ENCODE peak calls at places on chromosomes 6 and 20, in ten cellular contexts. V, B, D, N, W, H, L, U, P and Q are unnamed samples.

GRCh38 chr20:35978041-35978513 is 9.7 kb downstream of the CNBD2 start:
- DNase-seq in V (no peak), B (no peak), W (no peak), D (no peak), U (no peak), L (no peak), H (peak), P (no peak), N (peak), Q (no peak)

GRCh38 chr20:57483287-57484050 is 41.5 kb downstream of the CTCFL start:
- DNase-seq in W (no peak), D (no peak), B (no peak), P (no peak), N (no peak), H (no peak), L (no peak), U (no peak), V (no peak), Q (peak)

GRCh38 chr6:88163576-88163975 is 2.6 kb downstream of the CNR1 start:
- DNase-seq in P (no peak), N (no peak), W (no peak), H (no peak), U (no peak), D (no peak), V (no peak), L (no peak), B (no peak), Q (no peak)

GRCh38 chr6:11645016-11645415 is 107.5 kb downstream of the TMEM170B start:
- DNase-seq in H (peak), L (no peak), B (no peak), U (no peak), N (peak), P (no peak), D (no peak), W (peak), V (no peak), Q (no peak)

GRCh38 chr20:48401359-48401758 is 426.4 kb downstream of the PREX1 start:
- DNase-seq in V (peak), N (no peak), L (no peak), P (no peak), D (no peak), W (no peak), H (no peak), U (no peak), B (no peak), Q (no peak)

GRCh38 chr20:54174452-54175175 is 828 bp upstream of the CYP24A1 start:
- DNase-seq in H (no peak), W (no peak), L (no peak), N (no peak), U (no peak), D (no peak), P (no peak), V (peak), B (no peak), Q (peak)

GRCh38 chr6:27275025-27275956 is 27.8 kb downstream of the PRSS16 start:
- DNase-seq in U (no peak), H (no peak), P (peak), W (no peak), L (peak), N (peak), B (no peak), V (no peak), D (no peak), Q (peak)

GRCh38 chr6:31875852-31876251 is 2.9 kb downstream of the SLC44A4 start:
- DNase-seq in B (no peak), D (no peak), L (no peak), V (peak), U (no peak), W (no peak), P (no peak), H (no peak), N (no peak), Q (no peak)

GRCh38 chr20:54113553-54113952 is 43.2 kb upstream of the BCAS1 start:
- DNase-seq in L (no peak), W (no peak), P (no peak), D (no peak), U (no peak), N (no peak), V (no peak), B (no peak), H (no peak), Q (no peak)

GRCh38 chr6:111356551-111356950 is 126.5 kb downstream of the REV3L start:
- DNase-seq in H (no peak), L (no peak), N (no peak), V (no peak), D (no peak), B (no peak), W (peak), U (no peak), P (no peak), Q (no peak)

GRCh38 chr20:25090492-25091429 is 8.8 kb upstream of the VSX1 start:
- DNase-seq in L (peak), N (no peak), H (no peak), D (peak), W (no peak), V (peak), B (peak), P (peak), U (no peak), Q (no peak)

GRCh38 chr6:95690328-95690727 is 113.0 kb downstream of the MANEA start:
- DNase-seq in B (no peak), D (no peak), P (no peak), U (no peak), N (peak), W (no peak), H (no peak), L (no peak), V (no peak), Q (no peak)

GRCh38 chr6:169225131-169225576 is 28.5 kb downstream of the THBS2 start:
- DNase-seq in D (no peak), U (no peak), W (no peak), N (no peak), L (no peak), H (no peak), V (peak), P (no peak), B (no peak), Q (no peak)

GRCh38 chr6:56986611-56987010 is 31.7 kb downstream of the BEND6 start:
- DNase-seq in W (no peak), N (no peak), L (no peak), P (no peak), D (no peak), U (no peak), V (no peak), B (no peak), H (no peak), Q (no peak)

GRCh38 chr20:50699688-50700087 is 8.3 kb upstream of the RIPOR3 start:
- DNase-seq in D (no peak), N (no peak), V (no peak), U (no peak), B (no peak), P (no peak), W (no peak), H (no peak), L (no peak), Q (no peak)

GRCh38 chr6:128327890-128328289 is 192.5 kb downstream of the PTPRK start:
- DNase-seq in H (peak), D (peak), N (peak), U (no peak), V (no peak), W (no peak), P (peak), L (no peak), B (peak), Q (peak)

GRCh38 chr6:9397981-9398559 is 962.7 kb upstream of the SLC35B3 start:
- DNase-seq in P (peak), L (no peak), U (no peak), V (peak), N (no peak), H (no peak), W (no peak), D (peak), B (no peak), Q (peak)

GRCh38 chr6:35024601-35025054 is 116.5 kb downstream of the TCP11 start:
- DNase-seq in N (peak), D (peak), W (peak), U (peak), V (peak), P (peak), L (no peak), B (no peak), H (peak), Q (peak)

GRCh38 chr6:125906158-125906998 is 50.2 kb upstream of the HINT3 start:
- DNase-seq in H (peak), P (no peak), D (no peak), L (no peak), B (peak), U (peak), V (peak), W (no peak), N (peak), Q (peak)

GRCh38 chr6:752438-752837 is 59.5 kb upstream of the EXOC2 start:
- DNase-seq in H (no peak), W (no peak), B (no peak), D (no peak), V (no peak), L (no peak), U (no peak), N (no peak), P (no peak), Q (no peak)

GRCh38 chr20:33790571-33790970 is 20.6 kb upstream of the CHMP4B start:
- DNase-seq in D (no peak), P (no peak), L (no peak), B (no peak), V (no peak), H (no peak), N (no peak), U (no peak), W (no peak), Q (no peak)